ENCODE peak calls at places on chromosomes 5 and 9, in five cellular contexts. F is neuronal stem cell, K is H9, W is H1, G is mesenchymal stem cell. N is an unnamed sample.

GRCh38 chr9:127185931-127186781 is 63.7 kb upstream of the ANGPTL2 start:
- DNase-seq in F (no peak), K (no peak), W (no peak), G (peak), N (no peak)

GRCh38 chr9:21682981-21683380 is 119.5 kb upstream of the MTAP start:
- DNase-seq in F (no peak), K (no peak), W (no peak), G (peak), N (no peak)

GRCh38 chr5:2866622-2867372 is 115.3 kb upstream of the IRX2 start:
- DNase-seq in F (no peak), K (no peak), W (no peak), G (no peak), N (no peak)

GRCh38 chr5:77679791-77680190 is 41.3 kb upstream of the OTP start:
- DNase-seq in F (no peak), K (no peak), W (no peak), G (peak), N (no peak)

GRCh38 chr5:6759401-6759800 is 46.2 kb downstream of the TENT4A start:
- DNase-seq in F (no peak), K (peak), W (no peak), G (no peak), N (peak)

GRCh38 chr9:97577051-97577450 is 56.1 kb downstream of the TSTD2 start:
- DNase-seq in F (no peak), K (no peak), W (no peak), G (no peak), N (no peak)

GRCh38 chr5:153619706-153620105 is 129.2 kb downstream of the GRIA1 start:
- DNase-seq in F (no peak), K (no peak), W (no peak), G (peak), N (no peak)

GRCh38 chr9:109036744-109037680 is 23.7 kb upstream of the CTNNAL1 start:
- DNase-seq in F (no peak), K (no peak), W (no peak), G (peak), N (no peak)

GRCh38 chr9:137506274-137506673 is 43.9 kb downstream of the PNPLA7 start:
- DNase-seq in F (no peak), K (no peak), W (no peak), G (no peak), N (no peak)

GRCh38 chr5:13412040-13412595 is 532.4 kb downstream of the DNAH5 start:
- DNase-seq in F (no peak), K (no peak), W (no peak), G (no peak), N (no peak)

GRCh38 chr5:35861718-35862117 is 5.0 kb downstream of the IL7R start:
- DNase-seq in F (no peak), K (no peak), W (no peak), G (peak), N (no peak)

GRCh38 chr9:29697011-29697410 is 2123.7 kb upstream of the C9orf72 start:
- DNase-seq in F (no peak), K (no peak), W (no peak), G (peak), N (no peak)

GRCh38 chr5:150660108-150660831 is 781 bp upstream of the MYOZ3 start:
- DNase-seq in F (no peak), K (peak), W (no peak), G (no peak), N (no peak)

GRCh38 chr5:150603491-150603890 is 37.0 kb upstream of the SYNPO start:
- DNase-seq in F (no peak), K (no peak), W (no peak), G (no peak), N (no peak)

GRCh38 chr5:67206381-67207328 is 10.1 kb upstream of the CD180 start:
- DNase-seq in F (no peak), K (no peak), W (no peak), G (no peak), N (no peak)

GRCh38 chr5:115816226-115817042 is at the start of gene CDO1:
- DNase-seq in F (peak), K (peak), W (peak), G (peak), N (peak)

GRCh38 chr5:2017540-2018389 is 135.0 kb upstream of the IRX4 start:
- DNase-seq in F (peak), K (no peak), W (peak), G (no peak), N (peak)

GRCh38 chr9:129888085-129888808 is 53.0 kb downstream of the USP20 start:
- DNase-seq in F (no peak), K (no peak), W (no peak), G (no peak), N (no peak)

GRCh38 chr9:108271646-108272349 is 584.0 kb downstream of the ACTL7B start:
- DNase-seq in F (peak), K (peak), W (no peak), G (peak), N (peak)

GRCh38 chr9:83336696-83337095 is 201.5 kb downstream of the FRMD3 start:
- DNase-seq in F (no peak), K (no peak), W (no peak), G (no peak), N (peak)

GRCh38 chr5:5494489-5495402 is 72.3 kb downstream of the ICE1 start:
- DNase-seq in F (peak), K (peak), W (peak), G (peak), N (peak)

GRCh38 chr9:69898714-69899209 is 78.1 kb downstream of the CFAP95 start:
- DNase-seq in F (no peak), K (no peak), W (no peak), G (peak), N (no peak)

GRCh38 chr5:1075555-1075881 is 36.3 kb downstream of the SLC12A7 start:
- DNase-seq in F (no peak), K (no peak), W (no peak), G (no peak), N (no peak)

GRCh38 chr9:108761530-108762347 is 94.0 kb downstream of the ACTL7B start:
- DNase-seq in F (peak), K (peak), W (peak), G (peak), N (peak)

GRCh38 chr9:104536756-104537155 is at the start of gene OR13C3:
- DNase-seq in F (no peak), K (no peak), W (no peak), G (no peak), N (no peak)

GRCh38 chr5:81006955-81007636 is 46.9 kb downstream of the RASGRF2 start:
- DNase-seq in F (no peak), K (no peak), W (no peak), G (no peak), N (no peak)

GRCh38 chr9:101409079-101409477 is 10.4 kb downstream of the ZNF189 start:
- DNase-seq in F (no peak), K (no peak), W (no peak), G (peak), N (peak)

GRCh38 chr9:86867658-86868313 is 79.5 kb downstream of the GAS1 start:
- DNase-seq in F (no peak), K (no peak), W (no peak), G (no peak), N (peak)

GRCh38 chr9:109139851-109140250 is 20.1 kb upstream of the TMEM245 start:
- DNase-seq in F (no peak), K (no peak), W (no peak), G (no peak), N (peak)

GRCh38 chr5:10635257-10635860 is 71.5 kb downstream of the ANKRD33B start:
- DNase-seq in F (no peak), K (no peak), W (no peak), G (peak), N (no peak)

GRCh38 chr5:168291961-168292782 is 727 bp downstream of the WWC1 start:
- DNase-seq in F (no peak), K (peak), W (no peak), G (peak), N (peak)

GRCh38 chr5:169798438-169798837 is 161.4 kb downstream of the DOCK2 start:
- DNase-seq in F (no peak), K (no peak), W (no peak), G (peak), N (peak)

GRCh38 chr5:107806271-107806670 is 135.5 kb upstream of the EFNA5 start:
- DNase-seq in F (no peak), K (no peak), W (no peak), G (no peak), N (no peak)

GRCh38 chr9:78856144-78856543 is 559.2 kb downstream of the PSAT1 start:
- DNase-seq in F (no peak), K (no peak), W (no peak), G (no peak), N (no peak)

GRCh38 chr5:164204338-164204946 is 699.0 kb downstream of the MAT2B start:
- DNase-seq in F (no peak), K (no peak), W (no peak), G (no peak), N (no peak)

GRCh38 chr5:147461915-147462314 is 48.0 kb downstream of the DPYSL3 start:
- DNase-seq in F (no peak), K (no peak), W (no peak), G (peak), N (no peak)

DNA sequence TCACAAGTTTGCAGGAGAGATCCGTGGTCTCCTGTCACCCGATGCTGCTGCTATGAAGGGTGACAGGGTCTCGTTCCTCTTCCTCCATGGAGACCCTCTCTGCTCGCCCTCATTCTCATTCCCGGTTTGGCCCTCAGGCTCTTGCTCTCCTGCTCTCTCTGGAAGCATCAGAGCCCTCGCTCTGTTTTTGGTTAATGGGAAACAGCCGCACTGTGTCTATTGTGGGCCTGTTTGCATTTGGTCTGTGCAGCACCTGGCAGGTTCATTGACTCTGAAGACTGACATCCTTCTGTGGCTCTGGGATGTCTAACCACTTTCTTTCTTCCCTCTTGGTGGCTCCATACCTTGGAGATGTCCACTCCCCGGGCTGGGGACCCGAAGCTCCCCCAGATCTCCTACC is 12.7 kb upstream of the FAM163B start:
- DNase-seq in F (no peak), K (no peak), W (no peak), G (no peak), N (no peak)
- H3K27ac ChIP-seq in F (no peak), K (no peak), W (no peak), G (no peak), N (no peak)

DNA sequence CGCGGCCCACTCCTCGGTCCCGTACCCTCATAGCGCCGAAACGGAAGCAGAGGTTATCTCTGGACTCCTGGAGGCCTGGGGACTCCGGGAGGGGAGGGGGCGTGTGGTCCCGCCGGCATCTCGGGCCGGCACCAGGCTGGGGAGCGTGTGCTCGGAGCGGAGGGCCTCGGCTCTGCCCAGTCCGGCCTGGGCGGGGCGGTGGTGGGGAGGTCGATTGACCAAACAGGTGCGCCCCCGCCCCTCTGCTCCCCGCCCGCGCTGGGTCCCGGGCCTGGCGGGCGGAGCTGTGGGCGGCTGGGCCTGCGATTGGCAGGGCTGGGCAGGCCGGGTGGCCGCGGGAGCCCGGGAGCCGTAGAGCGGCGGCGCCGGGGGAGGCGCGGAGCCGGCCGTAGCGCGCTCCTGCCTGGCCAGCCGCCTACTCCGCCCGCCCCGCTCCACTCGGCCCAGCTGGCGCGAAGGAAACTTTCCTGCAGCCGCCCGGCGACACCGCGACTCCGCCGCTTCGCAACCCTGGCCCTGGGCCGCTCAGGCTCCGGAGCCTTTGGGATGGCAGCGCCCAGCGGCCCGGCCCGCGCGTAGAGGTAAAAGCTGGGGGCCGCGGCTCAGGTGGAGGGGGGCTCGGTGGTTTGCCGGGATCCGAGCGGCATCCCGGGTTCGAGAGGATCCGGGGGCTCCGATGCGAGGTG is 52.1 kb upstream of the DAB2IP start:
- DNase-seq in F (peak), K (peak), W (peak), G (peak), N (peak)
- H3K4me2 ChIP-seq in F (peak), K (peak), W (peak), G (peak), N (peak)

DNA sequence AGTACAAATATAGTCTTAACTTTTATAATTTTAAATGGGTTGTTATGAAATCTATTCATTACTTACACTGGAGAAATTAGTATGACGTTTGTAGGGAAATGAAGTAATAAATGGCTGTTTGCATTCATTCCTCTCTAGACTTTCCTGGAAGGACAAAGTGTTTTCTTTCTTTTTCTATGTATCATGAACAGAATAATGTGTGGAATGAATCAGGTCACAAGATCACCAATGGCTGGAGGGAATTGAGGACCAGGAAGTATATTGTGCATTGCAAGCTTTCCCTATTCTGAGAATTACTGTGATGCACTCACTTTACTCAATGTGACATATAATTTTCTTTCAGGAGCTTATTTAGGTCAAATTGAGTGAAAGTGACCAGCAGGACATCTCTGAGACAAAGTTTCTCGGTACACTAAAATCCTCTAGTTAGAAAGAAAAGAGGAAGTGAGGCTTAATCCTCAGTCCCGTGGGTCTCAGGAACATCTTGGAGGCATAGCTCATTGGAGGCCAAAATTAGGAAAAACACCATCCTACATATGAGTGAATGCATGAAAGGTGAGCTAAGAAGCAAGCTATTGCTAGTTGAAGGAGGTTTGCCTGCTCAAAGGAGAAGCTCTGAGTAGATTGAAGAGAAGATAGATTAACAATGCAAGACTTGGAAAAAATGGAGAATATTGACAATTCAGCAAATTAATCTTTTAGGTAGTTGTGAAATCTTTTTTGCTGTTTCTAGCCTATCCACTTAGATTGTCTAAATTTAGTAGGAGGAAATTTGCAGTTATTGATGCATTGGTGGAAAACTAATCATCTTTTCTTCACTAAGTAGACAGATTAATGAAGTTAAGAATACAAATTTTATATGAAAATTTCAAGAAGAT is 28.0 kb downstream of the ERAP2 start:
- DNase-seq in F (no peak), K (no peak), W (no peak), G (no peak), N (no peak)
- H3K18ac ChIP-seq in F (no peak), K (no peak), W (no peak), G (no peak), N (no peak)

GRCh38 chr9:12703996-12704395 is 10.8 kb downstream of the TYRP1 start:
- DNase-seq in F (no peak), K (no peak), W (no peak), G (no peak), N (no peak)
- H3K27ac ChIP-seq in F (no peak), K (no peak), W (no peak), G (no peak), N (no peak)

GRCh38 chr9:113692264-113692663 is 183.8 kb upstream of the ZNF618 start:
- DNase-seq in F (no peak), K (no peak), W (no peak), G (no peak), N (peak)

GRCh38 chr9:113695901-113696300 is 180.2 kb upstream of the ZNF618 start:
- DNase-seq in F (no peak), K (no peak), W (no peak), G (no peak), N (no peak)

GRCh38 chr9:113690055-113690740 is 185.9 kb upstream of the ZNF618 start:
- DNase-seq in F (no peak), K (peak), W (no peak), G (no peak), N (no peak)

DNA sequence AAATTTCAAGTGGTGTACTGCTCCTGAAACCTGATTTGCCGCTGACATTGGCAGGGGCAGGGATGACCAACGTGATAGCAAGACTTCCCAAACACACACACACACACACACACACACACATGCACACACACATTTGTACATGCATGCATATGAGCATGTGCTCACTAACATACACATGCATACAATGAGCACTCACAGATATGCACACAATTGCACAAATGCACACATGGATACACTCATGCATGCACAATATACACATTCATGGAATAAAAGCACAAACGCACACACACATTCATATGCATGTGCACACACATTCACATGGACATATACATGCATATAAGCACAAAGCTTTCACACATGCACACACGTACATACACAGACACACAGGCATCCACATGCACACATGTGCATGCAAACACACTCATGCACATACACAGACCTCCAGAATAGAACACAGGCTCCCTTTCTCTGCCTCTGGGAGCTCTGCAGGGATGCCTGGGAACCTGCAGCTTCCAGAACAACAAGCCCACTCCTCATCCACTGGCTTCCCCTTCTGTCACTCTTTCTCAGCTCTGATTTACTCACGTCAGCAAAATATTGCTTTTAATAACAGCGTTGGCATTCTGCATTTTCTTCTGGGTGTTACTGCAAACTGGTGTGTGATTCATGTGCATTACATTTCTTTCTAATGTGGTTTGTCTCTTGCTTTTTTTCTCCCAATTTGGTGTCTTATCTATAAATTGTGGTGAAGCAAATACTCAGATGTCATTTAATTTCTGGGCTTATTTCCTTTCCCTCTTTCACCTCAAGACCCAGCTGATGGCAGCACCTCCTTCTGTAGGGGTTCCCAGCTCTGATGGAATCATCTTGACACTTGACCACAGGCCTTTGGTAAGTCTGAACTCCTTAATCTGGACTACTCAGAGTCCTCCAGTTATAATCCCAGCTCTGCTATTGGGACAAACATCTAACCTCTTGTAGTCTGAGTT is 180.9 kb upstream of the ZNF618 start:
- DNase-seq in F (no peak), K (no peak), W (no peak), G (no peak), N (no peak)
- H3K4me2 ChIP-seq in F (no peak), K (no peak), W (no peak), G (no peak), N (no peak)

DNA sequence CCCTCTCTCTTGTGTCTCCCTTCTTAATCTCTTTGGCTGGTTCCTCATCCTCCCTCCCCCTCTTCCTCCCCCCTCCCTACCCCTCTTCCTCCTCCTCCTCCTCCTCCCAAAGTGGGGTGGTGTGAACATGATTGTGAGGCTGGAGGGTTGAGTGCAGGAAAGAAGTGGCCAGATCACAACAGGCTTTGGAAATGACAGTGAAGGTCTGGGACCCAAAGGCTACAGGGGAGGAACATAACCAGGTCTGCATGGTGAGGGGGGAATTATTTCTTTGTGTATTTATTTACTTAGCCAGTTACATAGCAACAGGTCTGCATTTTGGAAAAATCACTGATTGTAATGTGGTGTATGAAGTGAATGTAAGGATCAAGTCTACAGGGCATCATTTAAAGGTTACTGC is 27.9 kb upstream of the ECM2 start:
- DNase-seq in F (no peak), K (no peak), W (no peak), G (peak), N (peak)
- H3K18ac ChIP-seq in F (no peak), K (no peak), W (no peak), G (no peak), N (no peak)

GRCh38 chr9:93130861-93131481 is 3.1 kb downstream of the NINJ1 start:
- DNase-seq in F (no peak), K (no peak), W (no peak), G (peak), N (no peak)
- H3K27ac ChIP-seq in F (no peak), K (no peak), W (no peak), G (no peak), N (no peak)

DNA sequence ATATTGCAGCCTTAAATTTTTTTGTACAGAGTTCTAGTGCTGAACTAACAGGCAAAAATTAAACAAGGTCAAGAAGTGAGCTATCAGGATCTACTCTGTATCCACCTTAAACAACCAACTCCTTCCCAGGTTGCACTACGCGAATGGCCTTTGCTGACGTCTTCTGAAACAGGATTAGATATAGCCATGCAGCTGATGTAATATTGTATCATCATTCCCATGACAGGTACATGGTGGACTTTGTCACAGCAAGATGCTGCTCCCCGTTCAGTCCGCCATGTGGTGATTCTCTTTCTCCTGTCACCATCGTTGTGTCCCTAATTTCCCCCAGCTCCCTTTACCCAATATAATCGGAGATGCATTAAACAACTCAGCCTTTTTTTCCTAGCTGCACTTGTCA is 328.9 kb downstream of the DEPDC1B start:
- DNase-seq in F (no peak), K (no peak), W (no peak), G (no peak), N (no peak)
- H3K4me2 ChIP-seq in F (no peak), K (no peak), W (no peak), G (no peak), N (no peak)

N was measured in mesendoderm.